ENCODE peak calls at places on chromosomes 3 and 15, in five cellular contexts. G is left ventricle myocardium inferior, J is astrocyte, N is GM13977, M is pancreas. B is an unnamed sample.

GRCh38 chr3:146498002-146498736 is 28.8 kb upstream of the PLSCR2 start:
- DNase-seq in J (no peak), G (no peak), M (no peak), N (no peak), B (no peak)

GRCh38 chr3:192819001-192819569 is 91.7 kb upstream of the FGF12 start:
- DNase-seq in M (no peak), G (no peak), N (peak; percentile 31), J (peak; percentile 84), B (no peak)

GRCh38 chr15:41661529-41662225 is 1.5 kb downstream of the MGA start:
- DNase-seq in J (peak; percentile 82), G (peak; percentile 67), M (peak; percentile 74), N (peak; percentile 68), B (peak; percentile 68)

GRCh38 chr3:7400360-7400759 is 539.4 kb downstream of the GRM7 start:
- DNase-seq in N (no peak), M (no peak), J (no peak), G (no peak), B (no peak)

GRCh38 chr15:63860161-63860954 is 26.6 kb upstream of the HERC1 start:
- DNase-seq in G (no peak), N (no peak), M (no peak), J (no peak), B (no peak)

GRCh38 chr15:55031732-55032131 is 165.0 kb downstream of the RSL24D1 start:
- DNase-seq in M (no peak), G (no peak), N (no peak), J (no peak), B (no peak)

GRCh38 chr15:94535298-94536048 is 304.1 kb downstream of the MCTP2 start:
- DNase-seq in N (no peak), G (no peak), M (no peak), J (no peak), B (no peak)

GRCh38 chr15:76057332-76058000 is 2.3 kb upstream of the TMEM266 start:
- DNase-seq in N (peak; percentile 63), J (no peak), G (no peak), M (peak; percentile 49), B (no peak)

GRCh38 chr3:129014793-129015345 is 13.8 kb downstream of the EFCC1 start:
- DNase-seq in N (no peak), G (no peak), M (no peak), J (no peak), B (no peak)

GRCh38 chr15:56719774-56720555 is 13.3 kb downstream of the ZNF280D start:
- DNase-seq in G (no peak), N (no peak), J (peak; percentile 63), M (no peak), B (no peak)

GRCh38 chr15:68205558-68205944 is 419 bp upstream of the CALML4 start:
- DNase-seq in G (no peak), J (no peak), M (no peak), N (no peak), B (no peak)

DNA sequence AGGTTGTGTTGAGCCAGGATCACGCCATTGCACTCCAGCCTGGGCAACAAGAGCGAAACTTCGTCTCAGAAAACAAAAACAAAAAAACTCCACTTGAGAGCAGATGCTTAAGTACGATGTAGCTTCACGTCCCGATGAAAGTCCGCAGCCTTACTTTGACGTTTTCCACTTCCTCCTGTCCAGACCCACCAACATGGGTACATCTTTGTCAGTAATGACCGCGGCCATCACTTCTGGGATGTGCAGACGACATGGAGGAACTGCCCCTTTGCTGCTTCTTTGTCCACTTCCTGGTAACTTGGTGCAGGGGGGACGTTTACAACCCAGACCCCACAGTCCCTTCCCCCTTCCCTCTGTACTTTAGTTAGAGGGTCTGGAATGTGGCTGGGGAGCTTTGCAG is 48.7 kb downstream of the CRABP1 start:
- DNase-seq in G (no peak), M (no peak), J (no peak), N (no peak), B (peak; percentile 29)
- TF ChIP-seq CTCF in G (no peak), M (no peak), J (no peak), N (no peak), B (no peak)

DNA sequence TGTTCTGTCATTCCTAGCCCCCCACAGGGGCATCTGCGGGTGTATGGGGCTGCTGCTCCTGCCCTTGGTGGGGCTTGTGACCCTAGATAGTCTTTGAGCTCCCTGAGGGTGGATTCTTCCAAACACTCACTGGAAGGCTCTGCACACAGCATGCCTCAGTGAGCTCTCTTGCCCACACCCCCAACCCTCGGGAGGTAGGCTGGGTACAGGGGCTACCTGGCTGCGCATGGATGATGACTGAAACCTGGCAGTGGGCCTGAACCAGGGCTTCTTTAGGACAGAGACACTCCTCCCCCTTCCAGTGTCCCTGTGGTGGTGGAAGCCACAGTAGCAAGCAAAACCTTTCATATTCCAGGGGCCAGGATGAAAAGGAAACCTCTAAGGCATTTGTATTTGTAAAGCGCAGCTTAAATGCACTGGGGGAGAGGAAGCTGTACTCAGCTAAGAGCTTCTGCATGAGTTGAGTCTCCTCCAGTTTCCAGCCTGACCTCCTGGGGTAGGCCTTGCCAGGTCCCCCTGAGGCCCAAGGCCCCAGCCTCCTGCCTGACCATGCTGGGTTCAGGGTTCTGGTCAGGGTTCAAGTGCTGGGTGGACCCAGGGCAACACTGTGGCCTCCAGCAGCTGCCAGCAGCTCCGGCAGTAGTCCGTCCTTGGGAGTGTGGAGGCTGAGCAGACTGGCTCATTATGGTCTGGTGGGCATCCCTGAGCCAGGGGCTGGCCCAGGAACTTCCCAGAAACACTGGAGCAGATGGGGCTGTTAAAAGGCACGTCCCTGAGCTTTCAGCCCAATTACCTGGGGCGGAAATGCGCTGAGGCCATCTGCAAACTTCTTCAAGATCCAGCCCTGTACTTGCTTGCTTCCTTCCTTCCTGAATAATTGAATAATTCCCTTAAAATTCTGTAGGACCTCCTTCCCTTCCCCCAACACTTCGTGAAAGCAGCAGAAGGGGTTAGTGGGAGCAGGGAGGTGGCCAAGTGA is 89.7 kb downstream of the HMG20A start:
- DNase-seq in M (no peak), J (no peak), N (no peak), G (no peak), B (no peak)
- TF ChIP-seq CTCF in M (no peak), J (no peak), N (no peak), G (no peak), B (no peak)

GRCh38 chr15:92053727-92054316 is 200.3 kb downstream of the SLCO3A1 start:
- DNase-seq in G (no peak), N (no peak), J (no peak), M (no peak), B (no peak)
- TF ChIP-seq CTCF in G (peak; percentile 43), N (no peak), J (peak; percentile 49), M (no peak), B (no peak)

GRCh38 chr3:101867521-101867920 is 18.2 kb downstream of the NFKBIZ start:
- DNase-seq in M (no peak), J (no peak), N (no peak), G (no peak), B (no peak)
- TF ChIP-seq CTCF in M (no peak), J (no peak), N (no peak), G (no peak), B (no peak)

DNA sequence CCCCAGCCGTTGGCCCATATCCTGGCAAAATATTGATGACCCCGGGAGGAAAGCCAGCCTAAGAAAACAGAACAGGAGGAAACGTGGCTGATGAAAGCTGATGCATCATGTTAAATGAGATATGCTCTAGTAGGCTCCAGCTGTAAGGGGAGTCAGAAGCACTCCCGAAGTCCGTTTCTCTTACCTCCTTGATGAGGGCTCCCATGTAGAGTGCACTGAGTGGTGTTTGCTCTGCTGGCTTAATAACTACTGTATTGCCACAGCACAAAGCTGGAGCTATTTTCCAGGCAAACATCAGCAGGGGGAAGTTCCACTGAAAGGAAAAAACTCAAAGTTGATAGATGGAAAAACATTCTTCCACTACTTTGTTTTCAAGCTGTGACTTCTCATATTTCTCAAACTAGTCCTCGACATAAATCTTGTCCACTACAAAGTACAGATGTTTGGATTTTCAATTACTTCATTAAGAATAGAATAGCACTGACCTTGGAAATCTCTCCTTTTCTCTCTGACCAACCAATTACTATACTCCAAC is 72.7 kb downstream of the ALDH1A2 start:
- DNase-seq in J (no peak), N (no peak), G (no peak), M (no peak), B (no peak)
- TF ChIP-seq CTCF in J (no peak), N (no peak), G (no peak), M (no peak), B (no peak)

DNA sequence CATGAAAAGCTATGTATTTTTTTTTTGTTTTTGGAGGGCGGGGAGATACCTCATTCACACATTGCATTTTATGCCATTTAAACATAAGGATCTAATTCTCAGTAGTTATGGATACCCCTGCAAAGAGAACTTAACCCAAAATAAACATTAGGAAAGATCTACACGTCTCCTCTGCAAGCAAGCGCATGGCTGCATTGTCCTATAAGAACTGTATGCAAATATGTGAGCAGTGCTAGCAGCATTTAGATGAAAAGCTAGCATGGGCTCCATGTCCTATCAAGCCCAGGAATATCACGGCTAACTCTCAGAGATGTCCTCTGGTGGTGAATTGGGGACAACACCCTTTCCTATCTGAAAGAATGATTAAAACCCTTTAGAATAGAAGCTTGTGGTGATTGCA is 292.8 kb downstream of the MEX3B start:
- DNase-seq in J (no peak), G (no peak), N (no peak), M (no peak), B (no peak)
- TF ChIP-seq CTCF in J (no peak), G (peak; percentile 8), N (no peak), M (no peak), B (no peak)

GRCh38 chr3:25565807-25566206 is 98.9 kb downstream of the TOP2B start:
- DNase-seq in G (no peak), M (no peak), J (no peak), N (no peak), B (no peak)

GRCh38 chr3:25568525-25569078 is 96.1 kb downstream of the TOP2B start:
- DNase-seq in J (no peak), N (no peak), M (no peak), G (peak; percentile 48), B (no peak)

GRCh38 chr3:25567806-25568524 is 96.7 kb downstream of the TOP2B start:
- DNase-seq in J (no peak), M (no peak), N (no peak), G (no peak), B (no peak)

GRCh38 chr3:25567390-25567789 is 97.3 kb downstream of the TOP2B start:
- DNase-seq in G (no peak), M (no peak), N (no peak), J (peak; percentile 47), B (no peak)

GRCh38 chr3:25566358-25566920 is 98.3 kb downstream of the TOP2B start:
- DNase-seq in N (no peak), M (no peak), J (no peak), G (no peak), B (no peak)
- TF ChIP-seq CTCF in N (no peak), M (no peak), J (no peak), G (peak; percentile 22), B (no peak)